ENCODE peak calls at places on chromosomes 13 and 19, in four cellular contexts. Z is Peyer's patch, V is NCI-H1092 treated with DMSO at 0.1 percent for 48 hours, D is psoas muscle. J is an unnamed sample.

GRCh38 chr13:91133941-91134772 is 213.3 kb upstream of the MIR17HG start:
- DNase-seq in D (no peak), Z (peak; percentile 76), V (peak; percentile 81), J (peak; percentile 66)

GRCh38 chr13:105343134-105343806 is 1192.2 kb downstream of the EFNB2 start:
- DNase-seq in V (no peak), Z (no peak), D (no peak), J (no peak)

GRCh38 chr19:8214802-8215201 is 5.6 kb downstream of the CERS4 start:
- DNase-seq in D (no peak), V (no peak), Z (no peak), J (no peak)

GRCh38 chr19:12828494-12828893 is 5.9 kb downstream of the RTBDN start:
- DNase-seq in Z (peak; percentile 76), V (peak; percentile 84), D (no peak), J (peak; percentile 16)

GRCh38 chr13:114132419-114133121 is at the start of gene RASA3:
- DNase-seq in D (peak; percentile 87), V (peak; percentile 92), Z (peak; percentile 89), J (peak; percentile 48)

GRCh38 chr19:397941-398706 is 10.8 kb downstream of the C2CD4C start:
- DNase-seq in D (no peak), Z (no peak), V (no peak), J (no peak)

GRCh38 chr19:18967358-18968146 is 26.5 kb upstream of the HOMER3 start:
- DNase-seq in Z (peak; percentile 67), V (no peak), D (peak; percentile 83), J (no peak)

GRCh38 chr19:2507109-2507508 is 31.2 kb downstream of the GADD45B start:
- DNase-seq in V (peak; percentile 71), D (no peak), Z (peak; percentile 70), J (peak; percentile 78)

GRCh38 chr19:18488403-18488723 is 33.5 kb downstream of the ELL start:
- DNase-seq in V (no peak), D (peak; percentile 69), Z (no peak), J (no peak)

GRCh38 chr13:32267836-32268439 is 47.2 kb downstream of the ZAR1L start:
- DNase-seq in D (no peak), V (no peak), Z (peak; percentile 71), J (peak; percentile 75)

GRCh38 chr13:114078501-114079451 is 53.6 kb downstream of the RASA3 start:
- DNase-seq in Z (peak; percentile 47), D (peak; percentile 66), V (no peak), J (no peak)

GRCh38 chr13:111640476-111640875 is 320.0 kb downstream of the TEX29 start:
- DNase-seq in Z (no peak), D (no peak), V (no peak), J (no peak)

GRCh38 chr19:17680235-17680722 is 7.9 kb downstream of the UNC13A start:
- DNase-seq in Z (peak; percentile 70), D (peak; percentile 86), V (no peak), J (no peak)